ENCODE peak calls at places on chromosomes 11 and 22, in eight cellular contexts. One of them, this sample, is unnamed.

GRCh38 chr11:125081098-125081798 is 18.1 kb downstream of the SLC37A2 start:
- DNase-seq in breast epithelium: no peak
- DNase-seq in IMR-90: no peak
- DNase-seq in uterus: no peak
- DNase-seq in stomach: no peak
- DNase-seq in spleen: no peak
- DNase-seq in sigmoid colon: peak; percentile 57
- DNase-seq in Peyer's patch: no peak
- DNase-seq in this sample: no peak

GRCh38 chr11:113626736-113627135 is 79.4 kb downstream of the TMPRSS5 start:
- DNase-seq in uterus: no peak
- DNase-seq in stomach: no peak
- DNase-seq in IMR-90: no peak
- DNase-seq in Peyer's patch: no peak
- DNase-seq in breast epithelium: no peak
- DNase-seq in spleen: no peak
- DNase-seq in sigmoid colon: no peak
- DNase-seq in this sample: no peak

GRCh38 chr22:37109242-37109917 is at the start of gene TMPRSS6:
- DNase-seq in breast epithelium: no peak
- DNase-seq in Peyer's patch: no peak
- DNase-seq in spleen: no peak
- DNase-seq in sigmoid colon: no peak
- DNase-seq in uterus: no peak
- DNase-seq in stomach: peak; percentile 46
- DNase-seq in IMR-90: no peak
- DNase-seq in this sample: no peak

GRCh38 chr22:36737776-36738175 is 34.2 kb upstream of the CACNG2 start:
- DNase-seq in uterus: no peak
- DNase-seq in Peyer's patch: no peak
- DNase-seq in breast epithelium: no peak
- DNase-seq in stomach: peak; percentile 21
- DNase-seq in sigmoid colon: peak; percentile 65
- DNase-seq in IMR-90: no peak
- DNase-seq in spleen: peak; percentile 77
- DNase-seq in this sample: peak; percentile 10

GRCh38 chr22:49788492-49788891 is 39.2 kb downstream of the BRD1 start:
- DNase-seq in spleen: peak; percentile 85
- DNase-seq in IMR-90: no peak
- DNase-seq in stomach: peak; percentile 44
- DNase-seq in sigmoid colon: peak; percentile 85
- DNase-seq in breast epithelium: peak; percentile 28
- DNase-seq in Peyer's patch: no peak
- DNase-seq in uterus: peak; percentile 46
- DNase-seq in this sample: peak; percentile 25

GRCh38 chr11:102824541-102824940 is 18.9 kb downstream of the MMP3 start:
- DNase-seq in stomach: no peak
- DNase-seq in Peyer's patch: no peak
- DNase-seq in sigmoid colon: no peak
- DNase-seq in breast epithelium: no peak
- DNase-seq in IMR-90: no peak
- DNase-seq in spleen: no peak
- DNase-seq in uterus: no peak
- DNase-seq in this sample: no peak

GRCh38 chr22:50624347-50625130 is 3.4 kb downstream of the ARSA start:
- DNase-seq in spleen: peak; percentile 71
- DNase-seq in Peyer's patch: no peak
- DNase-seq in sigmoid colon: no peak
- DNase-seq in stomach: no peak
- DNase-seq in IMR-90: no peak
- DNase-seq in uterus: no peak
- DNase-seq in breast epithelium: no peak
- DNase-seq in this sample: no peak

GRCh38 chr22:27531782-27532530 is 269.6 kb downstream of the MN1 start:
- DNase-seq in uterus: no peak
- DNase-seq in stomach: no peak
- DNase-seq in Peyer's patch: no peak
- DNase-seq in breast epithelium: no peak
- DNase-seq in IMR-90: peak; percentile 82
- DNase-seq in spleen: no peak
- DNase-seq in sigmoid colon: no peak
- DNase-seq in this sample: peak; percentile 1

GRCh38 chr11:40877256-40877655 is 582.2 kb downstream of the LRRC4C start:
- DNase-seq in uterus: no peak
- DNase-seq in stomach: no peak
- DNase-seq in sigmoid colon: no peak
- DNase-seq in breast epithelium: no peak
- DNase-seq in Peyer's patch: no peak
- DNase-seq in spleen: no peak
- DNase-seq in IMR-90: no peak
- DNase-seq in this sample: no peak

GRCh38 chr11:27350503-27350902 is 12.5 kb downstream of the CCDC34 start:
- DNase-seq in breast epithelium: no peak
- DNase-seq in IMR-90: no peak
- DNase-seq in stomach: no peak
- DNase-seq in spleen: no peak
- DNase-seq in Peyer's patch: no peak
- DNase-seq in sigmoid colon: no peak
- DNase-seq in uterus: no peak
- DNase-seq in this sample: no peak

GRCh38 chr11:48017105-48017874 is 36.9 kb downstream of the PTPRJ start:
- DNase-seq in Peyer's patch: no peak
- DNase-seq in stomach: no peak
- DNase-seq in uterus: no peak
- DNase-seq in spleen: peak; percentile 73
- DNase-seq in IMR-90: no peak
- DNase-seq in sigmoid colon: no peak
- DNase-seq in breast epithelium: no peak
- DNase-seq in this sample: no peak

GRCh38 chr11:135074397-135074998 is 662.5 kb upstream of the B3GAT1 start:
- DNase-seq in stomach: no peak
- DNase-seq in sigmoid colon: no peak
- DNase-seq in spleen: no peak
- DNase-seq in breast epithelium: no peak
- DNase-seq in Peyer's patch: no peak
- DNase-seq in IMR-90: no peak
- DNase-seq in uterus: no peak
- DNase-seq in this sample: no peak

GRCh38 chr11:63682045-63682915 is 980 bp downstream of the RTN3 start:
- DNase-seq in Peyer's patch: no peak
- DNase-seq in IMR-90: no peak
- DNase-seq in uterus: peak; percentile 30
- DNase-seq in stomach: no peak
- DNase-seq in breast epithelium: no peak
- DNase-seq in sigmoid colon: peak; percentile 67
- DNase-seq in spleen: no peak
- DNase-seq in this sample: peak; percentile 38

GRCh38 chr11:130592056-130592455 is 143.6 kb downstream of the ADAMTS15 start:
- DNase-seq in breast epithelium: no peak
- DNase-seq in IMR-90: peak; percentile 57
- DNase-seq in spleen: no peak
- DNase-seq in Peyer's patch: no peak
- DNase-seq in stomach: no peak
- DNase-seq in sigmoid colon: no peak
- DNase-seq in uterus: no peak
- DNase-seq in this sample: no peak

GRCh38 chr11:67195971-67196418 is 70.3 kb upstream of the GRK2 start:
- DNase-seq in spleen: no peak
- DNase-seq in breast epithelium: no peak
- DNase-seq in uterus: peak; percentile 37
- DNase-seq in stomach: no peak
- DNase-seq in Peyer's patch: no peak
- DNase-seq in sigmoid colon: no peak
- DNase-seq in IMR-90: peak; percentile 23
- DNase-seq in this sample: no peak

GRCh38 chr11:16986434-16987204 is 27.6 kb downstream of the PLEKHA7 start:
- DNase-seq in sigmoid colon: no peak
- DNase-seq in IMR-90: no peak
- DNase-seq in stomach: peak; percentile 95
- DNase-seq in breast epithelium: peak; percentile 74
- DNase-seq in spleen: no peak
- DNase-seq in Peyer's patch: peak; percentile 50
- DNase-seq in uterus: no peak
- DNase-seq in this sample: peak; percentile 92

GRCh38 chr22:29524440-29525191 is 28.9 kb downstream of the THOC5 start:
- DNase-seq in sigmoid colon: no peak
- DNase-seq in IMR-90: peak; percentile 13
- DNase-seq in spleen: peak; percentile 75
- DNase-seq in breast epithelium: no peak
- DNase-seq in stomach: peak; percentile 27
- DNase-seq in Peyer's patch: no peak
- DNase-seq in uterus: no peak
- DNase-seq in this sample: no peak

GRCh38 chr22:26431151-26431995 is 2.3 kb downstream of the ASPHD2 start:
- DNase-seq in Peyer's patch: no peak
- DNase-seq in sigmoid colon: no peak
- DNase-seq in breast epithelium: no peak
- DNase-seq in stomach: no peak
- DNase-seq in IMR-90: no peak
- DNase-seq in uterus: no peak
- DNase-seq in spleen: no peak
- DNase-seq in this sample: no peak

GRCh38 chr22:36374603-36375024 is 13.2 kb downstream of the MYH9 start:
- DNase-seq in sigmoid colon: no peak
- DNase-seq in Peyer's patch: no peak
- DNase-seq in IMR-90: peak; percentile 77
- DNase-seq in stomach: peak; percentile 68
- DNase-seq in spleen: no peak
- DNase-seq in uterus: no peak
- DNase-seq in breast epithelium: no peak
- DNase-seq in this sample: no peak

GRCh38 chr22:42433754-42434153 is 1.6 kb upstream of the NFAM1 start:
- DNase-seq in Peyer's patch: no peak
- DNase-seq in sigmoid colon: no peak
- DNase-seq in spleen: no peak
- DNase-seq in stomach: no peak
- DNase-seq in uterus: no peak
- DNase-seq in breast epithelium: peak; percentile 86
- DNase-seq in IMR-90: no peak
- DNase-seq in this sample: peak; percentile 97

GRCh38 chr22:42180349-42180842 is 49.8 kb upstream of the CYP2D6 start:
- DNase-seq in IMR-90: peak; percentile 34
- DNase-seq in uterus: peak; percentile 78
- DNase-seq in sigmoid colon: peak; percentile 93
- DNase-seq in stomach: no peak
- DNase-seq in spleen: no peak
- DNase-seq in Peyer's patch: peak; percentile 28
- DNase-seq in breast epithelium: peak; percentile 37
- DNase-seq in this sample: peak; percentile 90

DNA sequence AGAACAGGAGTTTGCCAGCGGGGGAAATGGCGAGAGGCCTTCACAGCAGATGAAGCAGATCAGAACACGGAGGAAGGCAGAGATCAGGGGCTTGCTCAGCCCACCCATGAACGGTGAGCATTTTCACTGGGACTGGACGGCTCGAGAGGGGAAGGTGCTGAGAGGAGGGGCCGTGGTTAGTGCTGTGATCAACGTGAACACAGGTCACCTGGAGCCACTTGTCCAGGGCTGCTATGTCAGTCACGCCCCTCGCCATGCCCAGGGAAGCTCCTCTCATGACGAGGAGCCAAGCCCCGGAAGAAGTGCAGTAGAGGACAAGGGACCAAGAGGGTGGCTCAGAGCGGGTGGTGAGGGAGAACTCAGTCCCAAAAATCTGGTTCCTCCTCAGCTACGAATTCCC is 7.0 kb downstream of the PLA2G6 start:
- DNase-seq in breast epithelium: no peak
- DNase-seq in stomach: no peak
- DNase-seq in spleen: no peak
- DNase-seq in Peyer's patch: no peak
- DNase-seq in IMR-90: no peak
- DNase-seq in sigmoid colon: peak; percentile 53
- DNase-seq in uterus: no peak
- DNase-seq in this sample: no peak
- TF ChIP-seq POLR2A in breast epithelium: no peak
- TF ChIP-seq POLR2A in stomach: no peak
- TF ChIP-seq POLR2A in spleen: no peak
- TF ChIP-seq POLR2A in Peyer's patch: no peak
- TF ChIP-seq POLR2A in IMR-90: no peak
- TF ChIP-seq POLR2A in sigmoid colon: no peak
- TF ChIP-seq POLR2A in uterus: no peak
- TF ChIP-seq POLR2A in this sample: no peak

DNA sequence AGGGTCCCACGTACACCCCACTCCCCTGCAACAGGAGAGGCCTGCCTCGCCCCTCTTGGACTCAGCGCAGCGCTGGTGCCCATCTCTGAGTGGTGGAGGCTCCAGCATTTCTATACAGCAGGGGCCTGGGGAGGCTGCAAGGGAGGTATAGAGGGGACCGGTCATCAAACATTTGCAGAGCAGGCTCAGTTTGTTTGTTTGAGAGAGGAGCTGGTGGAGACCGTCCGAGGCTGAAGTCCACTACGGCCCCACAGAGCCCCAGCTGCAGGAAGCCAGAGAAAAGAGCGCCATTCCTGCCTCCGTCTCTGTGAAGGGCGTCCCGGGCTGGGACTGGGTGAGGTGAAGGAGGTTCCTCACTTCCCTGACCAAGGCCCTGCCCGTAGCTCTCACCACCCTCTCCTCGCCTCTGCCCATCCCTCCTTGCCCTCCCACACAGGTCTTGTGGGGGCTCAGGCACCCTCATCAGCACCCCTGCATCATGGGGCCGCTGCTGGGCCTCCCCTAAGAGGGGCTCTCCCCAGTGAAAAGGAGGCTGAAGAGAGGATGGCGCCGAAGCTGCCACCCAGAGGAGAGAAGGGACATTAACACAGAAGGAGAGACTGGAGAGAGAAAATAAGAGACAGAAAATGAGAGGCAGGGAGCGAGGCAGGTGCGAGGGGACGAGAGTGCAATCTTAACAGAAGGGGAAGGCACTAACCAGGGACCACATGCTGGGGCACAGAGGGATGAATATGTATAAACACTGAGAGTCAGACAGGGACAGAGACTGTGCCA is 24.6 kb downstream of the RPUSD4 start:
- DNase-seq in Peyer's patch: no peak
- DNase-seq in IMR-90: no peak
- DNase-seq in breast epithelium: no peak
- DNase-seq in sigmoid colon: no peak
- DNase-seq in spleen: peak; percentile 65
- DNase-seq in uterus: no peak
- DNase-seq in stomach: no peak
- DNase-seq in this sample: no peak
- TF ChIP-seq CTCF in Peyer's patch: no peak
- TF ChIP-seq CTCF in IMR-90: no peak
- TF ChIP-seq CTCF in breast epithelium: no peak
- TF ChIP-seq CTCF in sigmoid colon: no peak
- TF ChIP-seq CTCF in spleen: no peak
- TF ChIP-seq CTCF in uterus: no peak
- TF ChIP-seq CTCF in stomach: no peak
- TF ChIP-seq CTCF in this sample: no peak

GRCh38 chr11:6356503-6356902 is 33.8 kb upstream of the SMPD1 start:
- DNase-seq in IMR-90: no peak
- DNase-seq in breast epithelium: no peak
- DNase-seq in Peyer's patch: no peak
- DNase-seq in uterus: peak; percentile 28
- DNase-seq in spleen: no peak
- DNase-seq in stomach: no peak
- DNase-seq in sigmoid colon: no peak
- DNase-seq in this sample: no peak
- TF ChIP-seq POLR2A in IMR-90: no peak
- TF ChIP-seq POLR2A in breast epithelium: no peak
- TF ChIP-seq POLR2A in Peyer's patch: no peak
- TF ChIP-seq POLR2A in uterus: no peak
- TF ChIP-seq POLR2A in spleen: no peak
- TF ChIP-seq POLR2A in stomach: no peak
- TF ChIP-seq POLR2A in sigmoid colon: no peak
- TF ChIP-seq POLR2A in this sample: no peak

GRCh38 chr11:92662580-92662979 is 306.9 kb upstream of the MTNR1B start:
- DNase-seq in Peyer's patch: no peak
- DNase-seq in uterus: no peak
- DNase-seq in breast epithelium: no peak
- DNase-seq in stomach: no peak
- DNase-seq in IMR-90: no peak
- DNase-seq in sigmoid colon: no peak
- DNase-seq in spleen: no peak
- DNase-seq in this sample: no peak
- TF ChIP-seq CTCF in Peyer's patch: no peak
- TF ChIP-seq CTCF in uterus: no peak
- TF ChIP-seq CTCF in breast epithelium: no peak
- TF ChIP-seq CTCF in stomach: no peak
- TF ChIP-seq CTCF in IMR-90: no peak
- TF ChIP-seq CTCF in sigmoid colon: no peak
- TF ChIP-seq CTCF in spleen: no peak
- TF ChIP-seq CTCF in this sample: no peak